ENCODE peak calls at places on chromosomes 6 and 20, in seven cellular contexts. A is fibroblast of lung, L is GM23338, T is activated T-cell treated with anti-CD3 and anti-CD28 coated beads for 24 hours, Z is NCI-H1436, C is WTC11, R is omental fat pad. K is an unnamed sample.

GRCh38 chr20:42907730-42908129 is 282.0 kb downstream of the PTPRT start:
- DNase-seq in A (no peak), L (no peak), T (no peak), Z (no peak), C (no peak), R (no peak), K (no peak)

GRCh38 chr20:21265457-21266190 is 37.5 kb upstream of the XRN2 start:
- DNase-seq in A (no peak), L (no peak), T (no peak), Z (no peak), C (no peak), R (no peak), K (no peak)

GRCh38 chr6:99269207-99269606 is 80.3 kb downstream of the FAXC start:
- DNase-seq in A (no peak), L (no peak), T (no peak), Z (no peak), C (no peak), R (no peak), K (no peak)

GRCh38 chr20:18007534-18008292 is 38.9 kb downstream of the MGME1 start:
- DNase-seq in A (peak), L (no peak), T (no peak), Z (no peak), C (no peak), R (no peak), K (no peak)

GRCh38 chr6:26329763-26330511 is 35.1 kb upstream of the BTN3A2 start:
- DNase-seq in A (peak), L (peak), T (peak), Z (peak), C (peak), R (no peak), K (peak)

GRCh38 chr6:35046098-35046497 is 95.0 kb downstream of the TCP11 start:
- DNase-seq in A (no peak), L (no peak), T (no peak), Z (no peak), C (no peak), R (no peak), K (no peak)

GRCh38 chr20:61361501-61361900 is 109.4 kb downstream of the CDH4 start:
- DNase-seq in A (no peak), L (no peak), T (no peak), Z (no peak), C (no peak), R (no peak), K (no peak)

GRCh38 chr20:49276201-49276894 is 1.5 kb downstream of the ZNFX1 start:
- DNase-seq in A (peak), L (no peak), T (peak), Z (peak), C (no peak), R (no peak), K (peak)

GRCh38 chr6:139133272-139133671 is 1.6 kb upstream of the HECA start:
- DNase-seq in A (no peak), L (no peak), T (no peak), Z (peak), C (no peak), R (no peak), K (no peak)

GRCh38 chr20:58852559-58853271 is at the start of gene GNAS:
- DNase-seq in A (peak), L (peak), T (peak), Z (no peak), C (peak), R (no peak), K (peak)

K was measured in brain microvascular endothelial cell.